ENCODE peak calls at places on chromosomes 5 and 9, in four cellular contexts. Y is H1; M is CD4-positive, alpha-beta T cell; Q is A549. O is an unnamed sample. For H3K9me3, the result is how much of the 10 kb centered on the place peaks cover.

GRCh38 chr9:4262735-4263141 is 37.1 kb downstream of the GLIS3 start:
- DNase-seq in Y (no peak), M (no peak), Q (peak), O (no peak)

GRCh38 chr5:55982957-55983381 is 11.8 kb downstream of the IL6ST start:
- DNase-seq in Y (no peak), M (no peak), Q (peak), O (no peak)

GRCh38 chr5:74355041-74355440 is 285.5 kb downstream of the ENC1 start:
- DNase-seq in Y (no peak), M (no peak), Q (no peak), O (no peak)

GRCh38 chr5:112063191-112063590 is 306.2 kb upstream of the NREP start:
- DNase-seq in Y (no peak), M (no peak), Q (no peak), O (no peak)

GRCh38 chr9:127422133-127422782 is 1.9 kb upstream of the ZNF79 start:
- DNase-seq in Y (no peak), M (no peak), Q (no peak), O (no peak)

GRCh38 chr5:78677777-78678668 is 29.5 kb upstream of the LHFPL2 start:
- DNase-seq in Y (no peak), M (no peak), Q (peak), O (peak)

GRCh38 chr9:69028754-69029153 is 6.8 kb upstream of the FXN start:
- DNase-seq in Y (no peak), M (no peak), Q (no peak), O (no peak)

GRCh38 chr9:25517701-25518100 is 160.5 kb downstream of the TUSC1 start:
- DNase-seq in Y (no peak), M (no peak), Q (no peak), O (no peak)

GRCh38 chr9:70111042-70111602 is 67.5 kb downstream of the MAMDC2 start:
- DNase-seq in Y (peak), M (peak), Q (peak), O (peak)

GRCh38 chr5:139646912-139647391 is 1.2 kb upstream of the CXXC5 start:
- DNase-seq in Y (no peak), M (no peak), Q (no peak), O (no peak)

GRCh38 chr5:158287643-158288228 is 428.8 kb upstream of the CLINT1 start:
- DNase-seq in Y (no peak), M (no peak), Q (peak), O (peak)

GRCh38 chr9:76987594-76988200 is 31.8 kb upstream of the FOXB2 start:
- DNase-seq in Y (peak), M (no peak), Q (peak), O (no peak)

GRCh38 chr5:142106061-142106460 is 2.5 kb upstream of the NDFIP1 start:
- DNase-seq in Y (no peak), M (no peak), Q (no peak), O (no peak)

GRCh38 chr9:6973762-6974161 is 216.0 kb downstream of the KDM4C start:
- DNase-seq in Y (no peak), M (no peak), Q (no peak), O (no peak)

GRCh38 chr9:133643978-133644760 is 8.0 kb downstream of the DBH start:
- DNase-seq in Y (no peak), M (no peak), Q (no peak), O (no peak)

GRCh38 chr9:132545578-132545977 is 36.8 kb upstream of the BARHL1 start:
- DNase-seq in Y (no peak), M (no peak), Q (no peak), O (no peak)

GRCh38 chr5:101663543-101663942 is 632.5 kb downstream of the SLCO4C1 start:
- DNase-seq in Y (no peak), M (no peak), Q (peak), O (no peak)

GRCh38 chr9:71819115-71819739 is 50.9 kb upstream of the CEMIP2 start:
- DNase-seq in Y (no peak), M (peak), Q (peak), O (no peak)

GRCh38 chr5:118791986-118792734 is 196.2 kb downstream of the DTWD2 start:
- DNase-seq in Y (peak), M (no peak), Q (peak), O (peak)

GRCh38 chr9:113532809-113533190 is 69.3 kb downstream of the RGS3 start:
- DNase-seq in Y (no peak), M (no peak), Q (no peak), O (no peak)

GRCh38 chr9:89363921-89364663 is 45.8 kb downstream of the SECISBP2 start:
- DNase-seq in Y (no peak), M (peak), Q (no peak), O (no peak)

GRCh38 chr5:160230686-160231527 is 1.6 kb downstream of the FABP6 start:
- DNase-seq in Y (no peak), M (no peak), Q (no peak), O (no peak)

GRCh38 chr9:116644099-116644688 is 42.9 kb upstream of the TRIM32 start:
- DNase-seq in Y (no peak), M (no peak), Q (no peak), O (no peak)

GRCh38 chr5:113230711-113231652 is 203.8 kb downstream of the TSSK1B start:
- DNase-seq in Y (no peak), M (no peak), Q (no peak), O (no peak)

GRCh38 chr5:55850839-55851674 is at the start of gene IL31RA:
- DNase-seq in Y (no peak), M (no peak), Q (peak), O (no peak)

GRCh38 chr5:96638566-96638965 is 23.6 kb upstream of the CAST start:
- DNase-seq in Y (no peak), M (no peak), Q (no peak), O (no peak)

GRCh38 chr5:125199968-125200841 is 453.8 kb upstream of the ZNF608 start:
- DNase-seq in Y (no peak), M (no peak), Q (no peak), O (no peak)

GRCh38 chr5:61202213-61202612 is 39.9 kb upstream of the SMIM15 start:
- DNase-seq in Y (no peak), M (no peak), Q (no peak), O (no peak)

GRCh38 chr5:132267166-132267739 is 9.8 kb downstream of the PDLIM4 start:
- DNase-seq in Y (no peak), M (no peak), Q (no peak), O (peak)

GRCh38 chr5:132268698-132269551 is 11.4 kb downstream of the PDLIM4 start:
- DNase-seq in Y (no peak), M (no peak), Q (no peak), O (peak)

GRCh38 chr5:132266836-132267160 is 9.3 kb downstream of the PDLIM4 start:
- DNase-seq in Y (no peak), M (no peak), Q (no peak), O (no peak)

GRCh38 chr5:132269635-132270344 is 12.3 kb downstream of the PDLIM4 start:
- DNase-seq in Y (no peak), M (no peak), Q (no peak), O (peak)

GRCh38 chr5:132267931-132268501 is 10.5 kb downstream of the PDLIM4 start:
- DNase-seq in Y (no peak), M (no peak), Q (no peak), O (peak)
- H3K27ac ChIP-seq in Y (no peak), M (no peak), Q (peak), O (peak)

GRCh38 chr5:180251141-180251540 is 40.7 kb downstream of the MAPK9 start:
- DNase-seq in Y (no peak), M (no peak), Q (no peak), O (no peak)

GRCh38 chr5:180253036-180253824 is 38.7 kb downstream of the MAPK9 start:
- DNase-seq in Y (no peak), M (no peak), Q (peak), O (no peak)

GRCh38 chr5:180251887-180252286 is 40.0 kb downstream of the MAPK9 start:
- DNase-seq in Y (no peak), M (no peak), Q (no peak), O (no peak)

DNA sequence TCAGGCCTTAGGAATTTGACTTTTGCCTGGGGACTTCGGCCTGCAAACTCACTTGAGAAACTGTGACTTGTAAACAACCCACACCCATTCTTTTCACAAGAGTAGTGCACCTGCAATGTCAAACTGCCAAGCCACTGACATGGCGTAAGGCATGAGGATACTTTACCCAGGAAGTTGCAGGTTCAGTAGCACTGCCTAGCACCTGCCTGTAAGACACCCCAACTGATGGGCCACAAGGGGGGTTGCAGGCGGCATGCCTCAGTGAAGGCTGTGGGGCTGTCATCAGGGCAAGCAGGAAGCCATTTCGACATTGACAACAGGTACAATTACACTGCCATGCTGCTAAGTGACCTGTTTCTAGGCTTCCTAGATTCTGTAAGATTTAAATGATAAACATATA is 41.3 kb upstream of the RASGEF1C start:
- DNase-seq in Y (no peak), M (no peak), Q (no peak), O (no peak)
- H3K9me3 ChIP-seq in Y (under half), M (half or more), Q (half or more), O (under half)

GRCh38 chr9:8270235-8270634 is 470.7 kb upstream of the DMAC1 start:
- DNase-seq in Y (no peak), M (no peak), Q (no peak), O (no peak)
- H3K27ac ChIP-seq in Y (no peak), M (no peak), Q (no peak), O (no peak)

DNA sequence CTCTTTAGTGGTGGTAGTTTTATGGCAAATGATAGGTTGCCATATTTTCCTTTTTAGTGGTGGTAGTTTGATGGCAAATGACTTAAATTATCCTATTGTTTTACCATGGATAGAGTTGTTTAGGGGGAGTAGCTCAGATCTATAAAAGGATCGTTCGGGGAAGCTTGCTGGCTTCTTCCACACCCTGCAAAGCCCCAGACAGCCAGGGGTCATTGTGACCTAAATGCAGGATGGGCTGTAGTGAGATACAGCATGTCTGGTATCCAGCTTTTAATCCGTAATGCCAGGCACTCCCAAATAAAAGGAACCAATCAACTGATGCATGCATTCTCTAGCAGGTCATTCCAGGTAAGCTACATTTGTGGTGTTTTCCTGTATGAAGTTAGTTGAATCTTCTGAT is 67.1 kb downstream of the PRR16 start:
- DNase-seq in Y (no peak), M (no peak), Q (no peak), O (no peak)
- H3K9me3 ChIP-seq in Y (under half), M (under half), Q (under half), O (under half)

GRCh38 chr5:52809884-52810283 is 22.2 kb downstream of the ITGA1 start:
- DNase-seq in Y (no peak), M (no peak), Q (no peak), O (no peak)
- H3K27ac ChIP-seq in Y (no peak), M (no peak), Q (peak), O (peak)

O was measured in right atrium auricular region.